ENCODE peak calls at places on chromosomes 12 and 14, in five cellular contexts. D is tibial nerve, J is heart right ventricle, M is ascending aorta, N is IMR-90. R is an unnamed sample.

GRCh38 chr14:104171948-104172347 is 33.6 kb downstream of the KIF26A start:
- DNase-seq in N (no peak), J (peak; percentile 62), D (no peak), M (no peak), R (no peak)

GRCh38 chr14:23579311-23579630 is 681 bp upstream of the JPH4 start:
- DNase-seq in N (no peak), D (no peak), M (no peak), J (no peak), R (no peak)

GRCh38 chr12:32198555-32198954 is 91.9 kb downstream of the BICD1 start:
- DNase-seq in N (peak; percentile 66), J (no peak), D (no peak), M (no peak), R (no peak)

GRCh38 chr12:130335517-130336392 is 1.9 kb upstream of the PIWIL1 start:
- DNase-seq in J (no peak), N (peak; percentile 34), M (no peak), D (no peak), R (peak; percentile 57)

GRCh38 chr12:71846322-71846940 is 6.9 kb downstream of the TBC1D15 start:
- DNase-seq in N (peak; percentile 47), J (no peak), M (no peak), D (no peak), R (no peak)

GRCh38 chr12:41956353-41956752 is 188.3 kb downstream of the GXYLT1 start:
- DNase-seq in J (no peak), D (no peak), M (no peak), N (no peak), R (no peak)

GRCh38 chr12:29639893-29640495 is 142.5 kb upstream of the OVCH1 start:
- DNase-seq in D (no peak), M (no peak), N (no peak), J (no peak), R (no peak)

GRCh38 chr12:79329933-79330332 is 360.8 kb downstream of the PAWR start:
- DNase-seq in N (peak; percentile 53), D (no peak), J (no peak), M (no peak), R (no peak)

GRCh38 chr12:82682851-82683261 is 3.9 kb upstream of the TMTC2 start:
- DNase-seq in D (no peak), J (no peak), M (no peak), N (no peak), R (no peak)

GRCh38 chr12:125287155-125287847 is 222.1 kb downstream of the AACS start:
- DNase-seq in D (no peak), M (no peak), J (no peak), N (no peak), R (no peak)

GRCh38 chr12:65565601-65566560 is 258.4 kb upstream of the HMGA2 start:
- DNase-seq in N (peak; percentile 99), J (no peak), D (no peak), M (no peak), R (no peak)

GRCh38 chr12:54701940-54702592 is 53.9 kb upstream of the DCD start:
- DNase-seq in N (peak; percentile 41), D (no peak), M (no peak), J (no peak), R (no peak)

GRCh38 chr14:94598816-94599655 is 13.2 kb upstream of the SERPINA3 start:
- DNase-seq in D (peak; percentile 61), N (peak; percentile 97), M (peak; percentile 87), J (peak; percentile 40), R (peak; percentile 72)

GRCh38 chr12:116489116-116489515 is 70.1 kb upstream of the MAP1LC3B2 start:
- DNase-seq in J (no peak), N (no peak), M (no peak), D (no peak), R (no peak)

GRCh38 chr12:31618228-31619025 is 27.5 kb upstream of the DENND5B start:
- DNase-seq in D (no peak), M (no peak), J (no peak), N (peak; percentile 26), R (no peak)

GRCh38 chr12:25387136-25388050 is 136.7 kb upstream of the KRAS start:
- DNase-seq in M (peak; percentile 92), N (peak; percentile 92), J (peak; percentile 73), D (peak; percentile 73), R (peak; percentile 71)

GRCh38 chr14:55731881-55732498 is 152.0 kb downstream of the KTN1 start:
- DNase-seq in N (peak; percentile 24), D (peak; percentile 42), M (no peak), J (no peak), R (no peak)

GRCh38 chr12:100375023-100375737 is 18.3 kb downstream of the SLC17A8 start:
- DNase-seq in J (peak; percentile 71), M (no peak), N (peak; percentile 16), D (peak; percentile 50), R (peak; percentile 77)

GRCh38 chr12:48994224-48995060 is 4.7 kb downstream of the DDN start:
- DNase-seq in N (no peak), J (no peak), D (no peak), M (no peak), R (no peak)

GRCh38 chr14:65927871-65928270 is 515.3 kb downstream of the FUT8 start:
- DNase-seq in D (no peak), N (no peak), M (no peak), J (no peak), R (no peak)

GRCh38 chr12:12883369-12884001 is 7.9 kb upstream of the GPRC5A start:
- DNase-seq in D (no peak), N (peak; percentile 79), M (no peak), J (no peak), R (no peak)

GRCh38 chr12:12877789-12878455 is 13.4 kb upstream of the GPRC5A start:
- DNase-seq in M (peak; percentile 71), N (no peak), J (no peak), D (no peak), R (no peak)

GRCh38 chr12:12882288-12882687 is 9.1 kb upstream of the GPRC5A start:
- DNase-seq in N (no peak), D (no peak), J (no peak), M (no peak), R (no peak)

GRCh38 chr12:12880537-12880936 is 10.8 kb upstream of the GPRC5A start:
- DNase-seq in N (no peak), M (no peak), J (no peak), D (no peak), R (no peak)

DNA sequence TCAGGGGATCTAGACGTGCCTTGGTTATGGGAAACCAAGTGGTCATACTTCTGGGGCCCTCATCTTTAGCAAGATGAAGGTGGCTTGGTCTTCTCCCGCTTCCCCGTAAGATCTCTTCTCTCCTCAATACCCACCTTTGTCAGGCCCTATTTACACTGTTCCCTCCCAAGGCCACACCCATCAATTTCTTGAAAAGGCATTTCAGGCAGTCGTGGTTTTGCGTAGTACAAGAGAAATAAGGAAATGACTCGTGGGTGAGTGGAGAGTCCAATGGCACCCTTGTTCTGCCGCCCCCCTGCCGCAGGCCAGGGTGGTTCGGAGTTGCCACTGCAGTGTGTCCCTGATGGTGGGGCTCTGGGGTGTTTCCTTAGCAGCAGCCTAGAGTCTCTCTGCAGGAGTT is 9.9 kb upstream of the GPRC5A start:
- DNase-seq in J (no peak), M (no peak), D (no peak), N (peak; percentile 79), R (no peak)
- H3K27ac ChIP-seq in J (no peak overlapping the region), M (no peak overlapping the region), D (no peak overlapping the region), N (peak overlapping the region; percentile 40), R (no peak overlapping the region)

GRCh38 chr14:24605435-24606190 is 3.9 kb downstream of the GZMH start:
- DNase-seq in D (no peak), N (no peak), J (peak; percentile 19), M (no peak), R (no peak)
- TF ChIP-seq CTCF in D (no peak), N (peak; percentile 45), J (peak; percentile 65), M (peak; percentile 19), R (peak; percentile 30)

GRCh38 chr12:108373111-108373510 is 34.0 kb upstream of the CMKLR1 start:
- DNase-seq in N (no peak), D (no peak), M (no peak), J (no peak), R (no peak)
- H3K4me3 ChIP-seq in N (no peak overlapping the region), D (no peak overlapping the region), M (no peak overlapping the region), J (no peak overlapping the region), R (no peak overlapping the region)

DNA sequence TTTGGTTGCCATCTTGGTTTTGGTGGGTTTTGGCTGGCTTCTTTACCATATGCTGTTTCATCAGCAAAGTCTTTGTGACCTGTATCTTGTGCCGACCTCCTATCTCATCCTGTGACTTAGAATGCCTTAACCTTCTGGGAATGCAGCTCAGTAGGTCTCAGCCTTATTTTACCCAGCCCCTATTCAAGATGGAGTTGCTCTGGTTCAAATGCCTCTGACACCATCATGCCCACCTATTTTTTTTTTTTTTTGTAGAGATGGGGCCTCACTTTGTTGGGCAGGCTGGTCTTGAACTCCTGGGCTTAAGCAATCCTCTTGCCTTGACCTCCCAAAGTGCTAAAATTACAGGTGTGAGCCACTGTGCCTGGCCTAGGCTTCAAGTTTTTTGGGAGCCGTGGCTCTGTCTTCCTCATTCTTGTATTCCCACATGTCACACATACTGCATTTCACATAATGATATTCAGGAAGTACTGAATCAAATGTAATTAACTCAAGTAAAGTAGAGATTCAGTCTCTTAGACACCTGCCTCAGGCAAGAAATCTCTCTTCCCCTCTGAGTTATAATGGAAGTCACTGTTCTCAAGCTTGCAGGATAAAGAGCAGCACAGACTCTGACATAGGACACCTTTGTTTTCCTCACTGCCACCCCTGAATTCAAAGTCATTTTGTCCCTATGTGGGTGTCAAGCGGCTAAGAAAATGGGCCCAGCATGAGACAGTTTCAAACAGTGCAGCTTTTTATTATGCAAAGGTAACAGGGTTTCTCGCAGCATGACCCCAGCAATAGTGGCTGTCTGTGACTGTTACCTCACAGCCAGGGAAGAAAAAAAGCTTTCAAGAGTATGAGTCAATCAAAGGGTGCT is 159.0 kb downstream of the PTPN11 start:
- DNase-seq in M (no peak), N (no peak), D (no peak), J (no peak), R (no peak)
- H3K27ac ChIP-seq in M (no peak overlapping the region), N (no peak overlapping the region), D (no peak overlapping the region), J (no peak overlapping the region), R (no peak overlapping the region)

GRCh38 chr14:36028218-36028617 is 148.3 kb downstream of the PTCSC3 start:
- DNase-seq in J (no peak), D (no peak), M (no peak), N (no peak), R (no peak)
- TF ChIP-seq CTCF in J (no peak), D (no peak), M (no peak), N (no peak), R (no peak)

GRCh38 chr12:40734283-40734682 is 42.0 kb downstream of the CNTN1 start:
- DNase-seq in M (no peak), J (no peak), N (no peak), D (no peak), R (no peak)
- H3K4me3 ChIP-seq in M (no peak overlapping the region), J (no peak overlapping the region), N (no peak overlapping the region), D (no peak overlapping the region), R (no peak overlapping the region)

DNA sequence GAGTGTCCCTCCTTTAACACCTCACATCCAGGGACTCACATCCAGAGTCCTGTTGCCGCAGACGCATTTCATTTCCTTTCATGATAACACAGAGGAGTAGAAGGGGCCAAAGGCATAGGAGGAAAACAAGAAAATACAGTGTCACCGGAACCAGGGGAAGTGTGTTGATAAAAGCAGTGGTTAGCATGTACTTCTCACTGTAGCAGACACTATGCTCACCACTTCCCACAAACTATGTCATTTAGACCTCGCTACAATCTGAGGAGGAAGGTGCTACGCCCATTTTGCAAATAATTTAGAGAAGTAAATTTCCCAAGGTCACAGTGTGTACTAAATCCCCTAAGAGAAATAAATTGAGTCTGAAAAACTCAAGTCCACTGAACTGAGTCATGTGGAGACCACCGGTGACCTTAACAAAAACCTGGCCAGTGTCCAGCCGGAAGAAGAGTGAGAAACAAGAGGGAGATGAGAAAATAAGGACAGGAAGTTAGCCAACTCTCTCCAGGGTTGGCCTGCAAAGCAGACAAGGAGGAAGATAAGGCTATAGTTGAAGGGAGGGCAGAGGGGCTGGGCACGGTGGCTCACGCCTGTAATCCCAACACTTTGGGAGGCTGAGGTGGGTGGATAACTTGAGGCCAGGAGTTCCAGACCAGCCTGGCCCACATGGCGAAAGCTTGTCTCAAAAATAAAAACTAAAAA is 25.8 kb upstream of the TMCC3 start:
- DNase-seq in N (no peak), M (peak; percentile 77), J (no peak), D (peak; percentile 33), R (no peak)
- H3K27ac ChIP-seq in N (no peak overlapping the region), M (peak overlapping the region; percentile 20), J (no peak overlapping the region), D (peak overlapping the region; percentile 52), R (no peak overlapping the region)